ENCODE peak calls at places on chromosomes 5 and 9, in four cellular contexts. U is right atrium auricular region, F is GM23248, E is right lobe of liver. T is an unnamed sample. For H3K36me3, the result is how much of the 10 kb centered on the place peaks cover.

GRCh38 chr9:30075451-30076199 is 2308.8 kb upstream of the ACO1 start:
- DNase-seq in E (no peak), U (no peak), F (no peak), T (no peak)

GRCh38 chr5:57383093-57383861 is 99.3 kb downstream of the ACTBL2 start:
- DNase-seq in F (peak), E (no peak), U (no peak), T (no peak)

GRCh38 chr9:84340535-84340934 is at the start of gene SLC28A3:
- DNase-seq in F (no peak), U (no peak), E (no peak), T (no peak)

GRCh38 chr9:105237246-105237645 is 7.2 kb upstream of the SLC44A1 start:
- DNase-seq in F (no peak), U (no peak), E (no peak), T (no peak)

GRCh38 chr9:99998266-99998665 is 91.8 kb downstream of the STX17 start:
- DNase-seq in U (no peak), E (peak), F (no peak), T (no peak)

GRCh38 chr9:90394866-90395265 is 247.8 kb downstream of the DIRAS2 start:
- DNase-seq in U (no peak), E (no peak), F (no peak), T (no peak)

GRCh38 chr5:124156408-124157027 is 589.9 kb downstream of the ZNF608 start:
- DNase-seq in E (no peak), F (peak), U (no peak), T (no peak)

GRCh38 chr5:33166522-33166921 is 274.2 kb upstream of the TARS1 start:
- DNase-seq in F (no peak), U (no peak), E (no peak), T (no peak)

GRCh38 chr9:95831810-95832209 is 43.7 kb upstream of the ERCC6L2 start:
- DNase-seq in E (no peak), F (no peak), U (no peak), T (no peak)

GRCh38 chr5:89534331-89534730 is 651.3 kb upstream of the MEF2C start:
- DNase-seq in F (peak), U (no peak), E (no peak), T (no peak)

GRCh38 chr5:153623906-153624765 is 133.7 kb downstream of the GRIA1 start:
- DNase-seq in U (no peak), F (peak), E (no peak), T (no peak)

GRCh38 chr5:130096488-130096887 is 192.2 kb downstream of the CHSY3 start:
- DNase-seq in E (no peak), U (no peak), F (no peak), T (no peak)

GRCh38 chr5:140358738-140359310 is 1.2 kb upstream of the SLC4A9 start:
- DNase-seq in F (peak), E (no peak), U (no peak), T (no peak)

GRCh38 chr5:1789838-1790462 is 9.7 kb downstream of the MRPL36 start:
- DNase-seq in E (no peak), F (peak), U (no peak), T (peak)

GRCh38 chr9:35845824-35846771 is 17.1 kb downstream of the TMEM8B start:
- DNase-seq in U (no peak), E (no peak), F (no peak), T (no peak)

GRCh38 chr5:2582507-2582906 is 169.0 kb downstream of the IRX2 start:
- DNase-seq in F (no peak), U (peak), E (no peak), T (no peak)

GRCh38 chr5:56518820-56519219 is 285.7 kb upstream of the ANKRD55 start:
- DNase-seq in F (no peak), U (no peak), E (no peak), T (no peak)

GRCh38 chr5:43042626-43043399 is 2.7 kb upstream of the ANXA2R start:
- DNase-seq in F (peak), E (peak), U (peak), T (peak)

GRCh38 chr5:134145779-134146581 is 30.8 kb downstream of the SKP1 start:
- DNase-seq in U (peak), F (peak), E (peak), T (peak)
- H3K36me3 ChIP-seq in U (half or more), F (under half), E (under half), T (under half)

DNA sequence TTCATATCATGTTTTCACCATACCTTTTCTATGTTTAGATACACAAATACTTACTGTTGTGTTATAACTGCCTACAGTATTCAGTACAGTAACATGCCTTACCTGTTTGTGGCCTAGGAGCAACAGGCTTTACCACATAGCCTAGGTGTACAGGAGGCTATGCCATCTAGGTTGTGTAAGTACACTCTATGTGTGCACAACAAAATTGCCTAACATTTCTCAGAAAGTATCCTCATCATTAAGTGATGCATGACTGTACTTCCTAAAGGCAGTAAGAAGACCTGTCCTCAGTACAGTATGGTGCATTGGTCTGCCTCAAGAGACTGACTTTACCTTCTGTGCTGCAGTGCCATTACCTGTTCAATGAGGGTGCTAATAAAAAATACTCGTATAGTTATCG is 7.9 kb downstream of the TXN start:
- DNase-seq in F (peak), U (no peak), E (no peak), T (no peak)
- H3K36me3 ChIP-seq in F (half or more), U (under half), E (under half), T (under half)

GRCh38 chr9:137459147-137459600 is at the start of gene NSMF:
- DNase-seq in F (peak), U (peak), E (peak), T (peak)
- H3K36me3 ChIP-seq in F (under half), U (under half), E (under half), T (under half)

GRCh38 chr5:180329606-180330269 is 23.4 kb downstream of the GFPT2 start:
- DNase-seq in E (no peak), F (no peak), U (no peak), T (peak)
- H3K36me3 ChIP-seq in E (under half), F (under half), U (under half), T (under half)

GRCh38 chr5:135385576-135385975 is 13.5 kb downstream of the MACROH2A1 start:
- DNase-seq in E (no peak), U (no peak), F (no peak), T (no peak)
- H3K36me3 ChIP-seq in E (under half), U (under half), F (under half), T (under half)

GRCh38 chr5:154871732-154872131 is 13.3 kb downstream of the CNOT8 start:
- DNase-seq in E (no peak), F (no peak), U (no peak), T (no peak)

GRCh38 chr5:154878642-154879335 is 20.4 kb downstream of the CNOT8 start:
- DNase-seq in E (no peak), F (peak), U (no peak), T (no peak)

GRCh38 chr5:154868702-154869101 is 10.3 kb downstream of the CNOT8 start:
- DNase-seq in U (no peak), E (no peak), F (peak), T (no peak)

DNA sequence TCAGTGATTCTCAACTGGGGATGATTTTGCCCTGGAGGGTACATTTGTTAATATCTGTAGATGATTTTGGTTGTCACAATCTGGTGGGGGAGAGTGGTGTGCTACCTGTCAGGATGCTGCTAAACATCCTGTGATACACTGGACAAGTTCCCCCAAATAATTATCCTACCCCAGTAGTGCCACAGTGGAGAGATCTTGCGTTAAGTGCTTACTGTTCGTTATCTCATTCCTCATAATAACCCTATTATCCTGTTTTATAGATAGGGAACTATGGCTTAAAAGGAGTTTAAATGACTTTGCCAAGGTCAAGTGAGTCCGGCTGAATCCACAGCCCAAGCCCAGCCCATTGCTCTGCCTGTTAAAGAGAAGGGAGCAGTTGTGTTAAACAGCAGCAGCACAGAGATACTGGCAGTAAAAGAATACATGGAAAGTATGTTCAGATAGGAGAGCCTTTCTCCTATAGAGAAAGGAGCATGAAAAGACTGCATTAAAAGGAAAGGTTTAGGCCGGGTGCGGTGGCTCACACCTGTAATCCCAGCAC is 15.4 kb downstream of the CNOT8 start:
- DNase-seq in U (no peak), F (no peak), E (no peak), T (no peak)
- H3K36me3 ChIP-seq in U (half or more), F (half or more), E (under half), T (half or more)

DNA sequence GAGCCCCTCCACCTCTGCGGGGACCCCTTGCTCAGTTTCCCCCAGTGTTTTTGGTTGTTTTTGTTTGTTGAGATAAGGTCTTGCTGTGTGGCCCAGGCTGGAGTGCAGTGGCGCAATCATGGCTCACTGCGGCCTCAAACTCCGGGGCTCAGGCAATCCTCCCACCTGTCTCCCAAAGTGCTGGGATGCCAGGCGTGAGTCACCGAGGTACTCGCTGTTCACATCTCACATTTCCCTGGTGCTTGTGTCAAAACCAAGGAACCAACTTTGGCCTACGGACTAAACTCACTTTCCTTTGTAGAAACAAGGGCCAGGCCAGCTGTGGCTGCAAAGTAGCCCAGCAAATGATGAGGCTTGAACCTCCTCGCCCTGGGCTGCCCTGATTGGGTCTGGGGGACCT is 9.7 kb upstream of the AJM1 start:
- DNase-seq in E (no peak), F (no peak), U (no peak), T (no peak)
- H3K36me3 ChIP-seq in E (under half), F (under half), U (half or more), T (under half)

GRCh38 chr5:150135557-150135956 is 20.1 kb downstream of the PDGFRB start:
- DNase-seq in E (no peak), F (no peak), U (no peak), T (no peak)

GRCh38 chr5:150131978-150132694 is 23.5 kb downstream of the PDGFRB start:
- DNase-seq in U (no peak), F (peak), E (no peak), T (no peak)

GRCh38 chr5:150133581-150134197 is 22.0 kb downstream of the PDGFRB start:
- DNase-seq in E (no peak), F (no peak), U (no peak), T (peak)

GRCh38 chr5:150132740-150133139 is 22.9 kb downstream of the PDGFRB start:
- DNase-seq in E (no peak), U (no peak), F (no peak), T (no peak)

GRCh38 chr5:150134198-150134588 is 21.5 kb downstream of the PDGFRB start:
- DNase-seq in U (no peak), E (no peak), F (no peak), T (no peak)
- H3K36me3 ChIP-seq in U (under half), E (under half), F (under half), T (half or more)

GRCh38 chr9:135820661-135821060 is 86.7 kb downstream of the CAMSAP1 start:
- DNase-seq in U (no peak), F (no peak), E (no peak), T (no peak)

GRCh38 chr9:135817951-135818717 is 89.2 kb downstream of the CAMSAP1 start:
- DNase-seq in U (no peak), E (no peak), F (no peak), T (peak)

GRCh38 chr9:135818718-135819475 is 88.4 kb downstream of the CAMSAP1 start:
- DNase-seq in E (no peak), F (no peak), U (no peak), T (no peak)

GRCh38 chr9:135821116-135821515 is 86.2 kb downstream of the CAMSAP1 start:
- DNase-seq in E (no peak), U (no peak), F (no peak), T (no peak)

DNA sequence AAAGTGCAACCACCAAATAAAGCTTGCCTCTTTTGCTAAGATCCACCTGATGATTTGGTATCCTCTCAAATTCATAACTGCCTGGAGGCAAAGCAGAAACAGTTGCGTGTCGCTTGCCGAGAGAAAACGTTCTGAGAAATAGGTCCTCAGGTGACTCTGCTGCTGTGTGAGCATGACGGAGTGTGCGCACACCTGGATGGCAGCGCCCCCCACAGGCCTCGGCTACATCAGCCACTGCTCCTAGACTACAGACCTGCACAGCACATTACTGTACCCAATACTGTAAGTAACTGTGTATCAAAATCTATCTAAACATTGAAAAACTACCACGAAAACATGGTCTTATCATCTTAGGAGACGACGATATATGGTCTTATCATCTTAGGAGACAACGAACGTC is 87.4 kb downstream of the CAMSAP1 start:
- DNase-seq in U (no peak), F (no peak), E (no peak), T (no peak)
- H3K36me3 ChIP-seq in U (half or more), F (under half), E (under half), T (under half)

GRCh38 chr5:132927355-132927754 is 36.1 kb downstream of the AFF4 start:
- DNase-seq in U (no peak), F (no peak), E (no peak), T (no peak)
- H3K36me3 ChIP-seq in U (half or more), F (half or more), E (under half), T (half or more)

T was measured in heart left ventricle.